ENCODE peak calls at places on chromosomes 11 and 22, in six cellular contexts. One of them, this sample, is unnamed. For H3K4me1, the result is how much of the 10 kb centered on the place peaks cover.

GRCh38 chr11:85810871-85811611 is at the start of gene SYTL2:
- DNase-seq in A673: peak
- DNase-seq in A549: peak
- DNase-seq in CD8-positive, alpha-beta T cell: peak
- DNase-seq in right lobe of liver: peak
- DNase-seq in lung: peak
- DNase-seq in this sample: peak

GRCh38 chr22:49515486-49515885 is 312.2 kb downstream of the BRD1 start:
- DNase-seq in CD8-positive, alpha-beta T cell: no peak
- DNase-seq in A673: peak
- DNase-seq in A549: peak
- DNase-seq in lung: no peak
- DNase-seq in right lobe of liver: peak
- DNase-seq in this sample: no peak

GRCh38 chr11:130202009-130202817 is 42.6 kb downstream of the ST14 start:
- DNase-seq in A549: no peak
- DNase-seq in lung: no peak
- DNase-seq in right lobe of liver: no peak
- DNase-seq in A673: no peak
- DNase-seq in CD8-positive, alpha-beta T cell: no peak
- DNase-seq in this sample: no peak

GRCh38 chr11:78138694-78139421 is 568 bp downstream of the ALG8 start:
- DNase-seq in right lobe of liver: peak
- DNase-seq in A549: peak
- DNase-seq in CD8-positive, alpha-beta T cell: no peak
- DNase-seq in A673: peak
- DNase-seq in lung: no peak
- DNase-seq in this sample: peak

GRCh38 chr11:129973809-129974208 is 28.8 kb downstream of the PRDM10 start:
- DNase-seq in lung: peak
- DNase-seq in A673: no peak
- DNase-seq in right lobe of liver: no peak
- DNase-seq in A549: no peak
- DNase-seq in CD8-positive, alpha-beta T cell: no peak
- DNase-seq in this sample: no peak

GRCh38 chr11:34242037-34242625 is 115.7 kb downstream of the ABTB2 start:
- DNase-seq in right lobe of liver: no peak
- DNase-seq in A549: peak
- DNase-seq in A673: no peak
- DNase-seq in CD8-positive, alpha-beta T cell: no peak
- DNase-seq in lung: no peak
- DNase-seq in this sample: no peak

GRCh38 chr22:17086301-17086700 is 1.5 kb downstream of the IL17RA start:
- DNase-seq in lung: no peak
- DNase-seq in CD8-positive, alpha-beta T cell: no peak
- DNase-seq in right lobe of liver: peak
- DNase-seq in A549: no peak
- DNase-seq in A673: no peak
- DNase-seq in this sample: no peak

GRCh38 chr22:30876221-30876751 is 92.3 kb downstream of the MORC2 start:
- DNase-seq in right lobe of liver: peak
- DNase-seq in CD8-positive, alpha-beta T cell: no peak
- DNase-seq in A673: no peak
- DNase-seq in lung: no peak
- DNase-seq in A549: no peak
- DNase-seq in this sample: no peak

GRCh38 chr22:45516923-45517675 is 14.4 kb downstream of the FBLN1 start:
- DNase-seq in A673: no peak
- DNase-seq in right lobe of liver: no peak
- DNase-seq in CD8-positive, alpha-beta T cell: no peak
- DNase-seq in A549: peak
- DNase-seq in lung: no peak
- DNase-seq in this sample: no peak

GRCh38 chr11:61534025-61534900 is 25.7 kb downstream of the LRRC10B start:
- DNase-seq in right lobe of liver: no peak
- DNase-seq in A549: no peak
- DNase-seq in lung: no peak
- DNase-seq in A673: no peak
- DNase-seq in CD8-positive, alpha-beta T cell: no peak
- DNase-seq in this sample: peak

GRCh38 chr11:60328460-60328859 is 1.4 kb downstream of the MS4A6E start:
- DNase-seq in right lobe of liver: no peak
- DNase-seq in CD8-positive, alpha-beta T cell: no peak
- DNase-seq in A549: no peak
- DNase-seq in lung: no peak
- DNase-seq in A673: no peak
- DNase-seq in this sample: no peak

GRCh38 chr11:102117472-102118113 is 7.3 kb downstream of the YAP1 start:
- DNase-seq in CD8-positive, alpha-beta T cell: no peak
- DNase-seq in A673: peak
- DNase-seq in A549: no peak
- DNase-seq in lung: no peak
- DNase-seq in right lobe of liver: no peak
- DNase-seq in this sample: no peak

GRCh38 chr22:35561796-35562526 is 21.3 kb downstream of the RASD2 start:
- DNase-seq in A549: peak
- DNase-seq in A673: peak
- DNase-seq in CD8-positive, alpha-beta T cell: no peak
- DNase-seq in lung: no peak
- DNase-seq in right lobe of liver: no peak
- DNase-seq in this sample: no peak

GRCh38 chr11:130467116-130467990 is 18.9 kb downstream of the ADAMTS15 start:
- DNase-seq in CD8-positive, alpha-beta T cell: no peak
- DNase-seq in A673: no peak
- DNase-seq in lung: no peak
- DNase-seq in A549: no peak
- DNase-seq in right lobe of liver: no peak
- DNase-seq in this sample: no peak

GRCh38 chr11:47398011-47398410 is 10.4 kb upstream of the SLC39A13 start:
- DNase-seq in A549: no peak
- DNase-seq in A673: no peak
- DNase-seq in CD8-positive, alpha-beta T cell: no peak
- DNase-seq in lung: no peak
- DNase-seq in right lobe of liver: no peak
- DNase-seq in this sample: no peak

GRCh38 chr22:47213571-47214230 is 451.3 kb downstream of the TBC1D22A start:
- DNase-seq in CD8-positive, alpha-beta T cell: no peak
- DNase-seq in A549: peak
- DNase-seq in A673: peak
- DNase-seq in lung: peak
- DNase-seq in right lobe of liver: no peak
- DNase-seq in this sample: peak

GRCh38 chr11:62721994-62722393 is 5.3 kb downstream of the HNRNPUL2 start:
- DNase-seq in CD8-positive, alpha-beta T cell: no peak
- DNase-seq in A673: peak
- DNase-seq in A549: peak
- DNase-seq in lung: no peak
- DNase-seq in right lobe of liver: no peak
- DNase-seq in this sample: no peak

GRCh38 chr11:73366265-73366610 is 10.0 kb upstream of the RELT start:
- DNase-seq in right lobe of liver: no peak
- DNase-seq in A673: no peak
- DNase-seq in CD8-positive, alpha-beta T cell: no peak
- DNase-seq in lung: no peak
- DNase-seq in A549: no peak
- DNase-seq in this sample: no peak

GRCh38 chr11:37509471-37509870 is 911.4 kb upstream of the RAG2 start:
- DNase-seq in CD8-positive, alpha-beta T cell: no peak
- DNase-seq in lung: no peak
- DNase-seq in A673: no peak
- DNase-seq in A549: no peak
- DNase-seq in right lobe of liver: no peak
- DNase-seq in this sample: no peak

GRCh38 chr11:77142091-77142975 is 14.3 kb downstream of the MYO7A start:
- DNase-seq in lung: no peak
- DNase-seq in right lobe of liver: no peak
- DNase-seq in A673: no peak
- DNase-seq in A549: no peak
- DNase-seq in CD8-positive, alpha-beta T cell: no peak
- DNase-seq in this sample: no peak

GRCh38 chr22:48722661-48723060 is 1105.0 kb downstream of the BRD1 start:
- DNase-seq in right lobe of liver: no peak
- DNase-seq in lung: no peak
- DNase-seq in A549: no peak
- DNase-seq in A673: no peak
- DNase-seq in CD8-positive, alpha-beta T cell: no peak
- DNase-seq in this sample: no peak

GRCh38 chr11:1876361-1877063 is 15.2 kb downstream of the PRR33 start:
- DNase-seq in lung: no peak
- DNase-seq in CD8-positive, alpha-beta T cell: no peak
- DNase-seq in right lobe of liver: peak
- DNase-seq in A549: peak
- DNase-seq in A673: peak
- DNase-seq in this sample: peak

GRCh38 chr11:117833401-117833891 is 8.9 kb upstream of the FXYD2 start:
- DNase-seq in A673: no peak
- DNase-seq in right lobe of liver: peak
- DNase-seq in lung: peak
- DNase-seq in A549: no peak
- DNase-seq in CD8-positive, alpha-beta T cell: no peak
- DNase-seq in this sample: peak

GRCh38 chr11:67542971-67543370 is 19.7 kb upstream of the CABP2 start:
- DNase-seq in lung: no peak
- DNase-seq in CD8-positive, alpha-beta T cell: no peak
- DNase-seq in A673: no peak
- DNase-seq in right lobe of liver: no peak
- DNase-seq in A549: no peak
- DNase-seq in this sample: peak

GRCh38 chr11:67544591-67545242 is 21.5 kb upstream of the CABP2 start:
- DNase-seq in right lobe of liver: no peak
- DNase-seq in CD8-positive, alpha-beta T cell: no peak
- DNase-seq in A673: no peak
- DNase-seq in lung: no peak
- DNase-seq in A549: no peak
- DNase-seq in this sample: peak

GRCh38 chr11:67546852-67547251 is 23.6 kb upstream of the CABP2 start:
- DNase-seq in CD8-positive, alpha-beta T cell: no peak
- DNase-seq in A549: no peak
- DNase-seq in right lobe of liver: no peak
- DNase-seq in lung: no peak
- DNase-seq in A673: no peak
- DNase-seq in this sample: no peak

GRCh38 chr11:67543585-67543984 is 20.3 kb upstream of the CABP2 start:
- DNase-seq in A549: no peak
- DNase-seq in A673: no peak
- DNase-seq in lung: no peak
- DNase-seq in right lobe of liver: no peak
- DNase-seq in CD8-positive, alpha-beta T cell: no peak
- DNase-seq in this sample: peak

DNA sequence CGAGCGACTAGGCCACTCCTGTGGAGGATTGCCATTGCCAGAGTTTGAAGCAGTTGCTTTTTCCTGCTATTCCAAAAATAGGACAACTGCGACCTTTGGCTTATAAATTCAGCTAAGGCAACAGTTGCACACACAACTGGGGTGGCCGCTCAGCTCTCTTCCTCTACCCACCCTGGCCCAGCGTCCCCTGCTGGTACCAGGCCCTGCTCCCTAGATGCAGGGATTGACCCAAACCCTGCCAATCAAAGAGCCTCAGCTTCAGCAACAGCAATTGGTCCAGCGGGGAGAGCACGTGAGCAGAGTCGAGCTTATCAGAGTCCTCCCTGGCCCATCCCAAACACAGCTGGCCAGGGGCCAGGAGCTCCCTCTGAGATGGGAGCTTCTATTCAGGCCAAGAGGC is 22.0 kb upstream of the CABP2 start:
- DNase-seq in A673: peak
- DNase-seq in CD8-positive, alpha-beta T cell: no peak
- DNase-seq in A549: no peak
- DNase-seq in lung: no peak
- DNase-seq in right lobe of liver: peak
- DNase-seq in this sample: peak
- H3K4me1 ChIP-seq in A673: under half
- H3K4me1 ChIP-seq in CD8-positive, alpha-beta T cell: under half
- H3K4me1 ChIP-seq in A549: under half
- H3K4me1 ChIP-seq in lung: under half
- H3K4me1 ChIP-seq in right lobe of liver: under half
- H3K4me1 ChIP-seq in this sample: under half

GRCh38 chr11:12132790-12133145 is 22.4 kb downstream of the MICAL2 start:
- DNase-seq in lung: no peak
- DNase-seq in A549: no peak
- DNase-seq in right lobe of liver: no peak
- DNase-seq in CD8-positive, alpha-beta T cell: no peak
- DNase-seq in A673: no peak
- DNase-seq in this sample: no peak

GRCh38 chr11:12128191-12128841 is 17.9 kb downstream of the MICAL2 start:
- DNase-seq in lung: no peak
- DNase-seq in A549: no peak
- DNase-seq in right lobe of liver: no peak
- DNase-seq in A673: no peak
- DNase-seq in CD8-positive, alpha-beta T cell: no peak
- DNase-seq in this sample: no peak

GRCh38 chr11:12129227-12129626 is 18.8 kb downstream of the MICAL2 start:
- DNase-seq in lung: no peak
- DNase-seq in right lobe of liver: no peak
- DNase-seq in A549: no peak
- DNase-seq in A673: no peak
- DNase-seq in CD8-positive, alpha-beta T cell: no peak
- DNase-seq in this sample: no peak

GRCh38 chr11:12131943-12132789 is 21.8 kb downstream of the MICAL2 start:
- DNase-seq in A549: no peak
- DNase-seq in A673: no peak
- DNase-seq in right lobe of liver: no peak
- DNase-seq in lung: no peak
- DNase-seq in CD8-positive, alpha-beta T cell: no peak
- DNase-seq in this sample: no peak

GRCh38 chr11:12130180-12130980 is 20.0 kb downstream of the MICAL2 start:
- DNase-seq in CD8-positive, alpha-beta T cell: no peak
- DNase-seq in A549: no peak
- DNase-seq in lung: no peak
- DNase-seq in A673: no peak
- DNase-seq in right lobe of liver: no peak
- DNase-seq in this sample: peak
- H3K4me1 ChIP-seq in CD8-positive, alpha-beta T cell: under half
- H3K4me1 ChIP-seq in A549: under half
- H3K4me1 ChIP-seq in lung: under half
- H3K4me1 ChIP-seq in A673: under half
- H3K4me1 ChIP-seq in right lobe of liver: under half
- H3K4me1 ChIP-seq in this sample: under half

DNA sequence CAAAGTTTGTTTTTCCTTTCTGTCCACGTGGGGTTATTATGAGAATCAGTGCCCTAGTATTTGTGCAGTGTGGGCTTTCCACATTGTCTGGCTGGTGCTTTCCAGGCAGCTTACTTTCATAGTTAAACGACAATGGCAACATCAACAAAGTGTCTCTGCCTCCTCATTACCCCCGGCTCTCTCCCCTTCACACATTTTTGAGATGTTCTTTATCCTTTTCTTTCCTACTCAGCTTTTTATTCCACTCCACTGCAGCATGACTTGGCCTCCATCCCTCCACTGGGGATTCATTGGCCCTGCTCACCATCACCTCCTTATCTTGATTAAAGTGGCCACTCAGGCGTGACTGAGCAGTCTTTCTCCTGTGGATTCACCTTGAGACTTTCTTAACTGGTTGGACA is 19.1 kb downstream of the SPECC1L start:
- DNase-seq in A549: no peak
- DNase-seq in CD8-positive, alpha-beta T cell: no peak
- DNase-seq in lung: no peak
- DNase-seq in right lobe of liver: no peak
- DNase-seq in A673: no peak
- DNase-seq in this sample: no peak
- H3K4me1 ChIP-seq in A549: half or more
- H3K4me1 ChIP-seq in CD8-positive, alpha-beta T cell: under half
- H3K4me1 ChIP-seq in lung: under half
- H3K4me1 ChIP-seq in right lobe of liver: under half
- H3K4me1 ChIP-seq in A673: under half
- H3K4me1 ChIP-seq in this sample: under half

GRCh38 chr11:119317592-119318239 is 786 bp upstream of the MCAM start:
- DNase-seq in right lobe of liver: no peak
- DNase-seq in lung: no peak
- DNase-seq in A549: no peak
- DNase-seq in CD8-positive, alpha-beta T cell: no peak
- DNase-seq in A673: no peak
- DNase-seq in this sample: no peak
- H3K4me1 ChIP-seq in right lobe of liver: under half
- H3K4me1 ChIP-seq in lung: under half
- H3K4me1 ChIP-seq in A549: under half
- H3K4me1 ChIP-seq in CD8-positive, alpha-beta T cell: under half
- H3K4me1 ChIP-seq in A673: under half
- H3K4me1 ChIP-seq in this sample: under half

This sample was measured in colonic mucosa.